ENCODE peak calls at places on chromosomes 2 and 18, in seven cellular contexts. Z is neural crest cell, E is omental fat pad, F is cardiac fibroblast, M is HFFc6, C is adrenal gland, D is WERI-Rb-1. P is an unnamed sample.

GRCh38 chr2:38572167-38572566 is 30.6 kb downstream of the HNRNPLL start:
- DNase-seq in E (peak), M (peak), D (no peak), F (peak), C (peak), Z (no peak), P (peak)

GRCh38 chr2:209322905-209323517 is 100.8 kb upstream of the MAP2 start:
- DNase-seq in D (no peak), M (no peak), C (no peak), E (no peak), F (no peak), Z (no peak), P (no peak)

GRCh38 chr18:55265130-55265675 is 305.9 kb upstream of the CCDC68 start:
- DNase-seq in E (no peak), F (no peak), M (no peak), D (no peak), Z (no peak), C (no peak), P (no peak)

GRCh38 chr2:230429513-230429912 is 13.5 kb downstream of the SP100 start:
- DNase-seq in Z (no peak), D (no peak), E (no peak), F (no peak), M (no peak), C (no peak), P (no peak)

GRCh38 chr2:203886579-203887230 is 19.1 kb downstream of the CTLA4 start:
- DNase-seq in D (no peak), F (no peak), C (no peak), M (no peak), E (no peak), Z (no peak), P (no peak)

GRCh38 chr18:52237551-52237950 is 102.4 kb upstream of the DCC start:
- DNase-seq in C (no peak), F (peak), D (no peak), Z (no peak), M (no peak), E (no peak), P (no peak)

GRCh38 chr18:47689386-47689785 is 241.1 kb downstream of the SMAD2 start:
- DNase-seq in C (no peak), F (no peak), M (no peak), E (no peak), D (no peak), Z (no peak), P (no peak)

GRCh38 chr18:12026562-12026961 is 45.3 kb downstream of the IMPA2 start:
- DNase-seq in E (no peak), F (no peak), D (no peak), Z (no peak), M (no peak), C (no peak), P (no peak)

GRCh38 chr2:24400207-24400907 is 40.0 kb upstream of the ITSN2 start:
- DNase-seq in Z (no peak), M (no peak), C (no peak), F (no peak), E (no peak), D (no peak), P (no peak)

GRCh38 chr18:47149457-47150028 is 757 bp downstream of the HDHD2 start:
- DNase-seq in M (no peak), E (no peak), Z (peak), D (no peak), C (peak), F (peak), P (no peak)

GRCh38 chr2:164879901-164880535 is 38.4 kb upstream of the COBLL1 start:
- DNase-seq in F (no peak), D (no peak), Z (no peak), C (no peak), M (peak), E (no peak), P (no peak)

GRCh38 chr2:46666044-46666662 is 186.8 kb downstream of the TMEM247 start:
- DNase-seq in M (no peak), E (no peak), Z (no peak), C (peak), F (peak), D (no peak), P (no peak)

GRCh38 chr2:197571622-197572271 is 55.9 kb downstream of the MOB4 start:
- DNase-seq in E (no peak), F (peak), M (peak), D (no peak), C (no peak), Z (no peak), P (peak)

GRCh38 chr2:85409719-85410583 is at the start of gene CAPG:
- DNase-seq in Z (no peak), F (no peak), E (no peak), M (no peak), C (no peak), D (no peak), P (no peak)

GRCh38 chr2:3639015-3639630 is 18.9 kb upstream of the ALLC start:
- DNase-seq in E (no peak), M (no peak), Z (no peak), D (no peak), F (no peak), C (no peak), P (no peak)

GRCh38 chr2:203718087-203718486 is 11.6 kb downstream of the CD28 start:
- DNase-seq in D (no peak), F (peak), E (no peak), M (no peak), C (peak), Z (no peak), P (no peak)

GRCh38 chr18:79914614-79915160 is 36.8 kb downstream of the SLC66A2 start:
- DNase-seq in Z (no peak), F (no peak), M (no peak), E (no peak), D (no peak), C (no peak), P (no peak)

GRCh38 chr2:137262600-137262999 is 497.3 kb downstream of the THSD7B start:
- DNase-seq in M (no peak), D (no peak), E (no peak), F (no peak), Z (no peak), C (no peak), P (no peak)

GRCh38 chr2:60602388-60602787 is 48.9 kb upstream of the BCL11A start:
- DNase-seq in Z (no peak), F (no peak), E (no peak), C (no peak), M (no peak), D (no peak), P (no peak)

GRCh38 chr2:64142817-64143153 is 1.4 kb downstream of the PELI1 start:
- DNase-seq in M (no peak), D (no peak), Z (no peak), C (no peak), F (no peak), E (no peak), P (no peak)

GRCh38 chr2:26848336-26849055 is 564 bp downstream of the DPYSL5 start:
- DNase-seq in C (no peak), M (no peak), Z (peak), D (peak), E (no peak), F (no peak), P (no peak)

GRCh38 chr2:227655454-227655853 is 11.2 kb upstream of the SCYGR5 start:
- DNase-seq in D (no peak), Z (no peak), F (peak), M (peak), E (no peak), C (peak), P (peak)

GRCh38 chr18:54100466-54100865 is 124.0 kb downstream of the MBD2 start:
- DNase-seq in F (no peak), M (no peak), E (no peak), Z (no peak), C (no peak), D (no peak), P (no peak)

GRCh38 chr2:126739093-126739492 is 83.1 kb downstream of the GYPC start:
- DNase-seq in D (no peak), C (no peak), F (no peak), Z (no peak), M (no peak), E (no peak), P (no peak)

GRCh38 chr18:45255142-45255890 is 360.0 kb upstream of the SLC14A2 start:
- DNase-seq in Z (no peak), D (no peak), M (peak), F (peak), E (no peak), C (no peak), P (peak)

GRCh38 chr2:127086800-127087737 is 19.9 kb downstream of the BIN1 start:
- DNase-seq in E (no peak), Z (peak), D (no peak), F (peak), C (peak), M (peak), P (no peak)

GRCh38 chr2:220847587-220847986 is 724.5 kb downstream of the EPHA4 start:
- DNase-seq in D (no peak), E (no peak), M (peak), F (peak), Z (no peak), C (no peak), P (peak)

GRCh38 chr18:70250781-70251180 is 38.1 kb upstream of the SOCS6 start:
- DNase-seq in E (no peak), C (no peak), M (no peak), D (no peak), F (no peak), Z (no peak), P (no peak)

GRCh38 chr18:36264283-36264682 is 33.2 kb upstream of the FHOD3 start:
- DNase-seq in E (no peak), C (no peak), M (no peak), D (no peak), F (no peak), Z (no peak), P (no peak)

GRCh38 chr2:43169987-43170732 is 56.2 kb downstream of the ZFP36L2 start:
- DNase-seq in F (no peak), D (peak), E (no peak), C (no peak), Z (peak), M (no peak), P (no peak)

GRCh38 chr2:127434515-127434914 is 16.3 kb downstream of the PROC start:
- DNase-seq in D (no peak), C (no peak), Z (no peak), E (no peak), M (no peak), F (no peak), P (no peak)

GRCh38 chr2:233072838-233073237 is 12.7 kb downstream of the INPP5D start:
- DNase-seq in E (no peak), M (no peak), D (no peak), Z (no peak), C (no peak), F (no peak), P (no peak)

GRCh38 chr2:170822885-170823799 is 6.5 kb downstream of the GAD1 start:
- DNase-seq in E (no peak), F (no peak), C (no peak), Z (peak), M (no peak), D (no peak), P (no peak)

GRCh38 chr2:10414000-10414451 is 34.1 kb downstream of the ODC1 start:
- DNase-seq in C (no peak), D (no peak), M (peak), E (no peak), Z (no peak), F (no peak), P (no peak)

DNA sequence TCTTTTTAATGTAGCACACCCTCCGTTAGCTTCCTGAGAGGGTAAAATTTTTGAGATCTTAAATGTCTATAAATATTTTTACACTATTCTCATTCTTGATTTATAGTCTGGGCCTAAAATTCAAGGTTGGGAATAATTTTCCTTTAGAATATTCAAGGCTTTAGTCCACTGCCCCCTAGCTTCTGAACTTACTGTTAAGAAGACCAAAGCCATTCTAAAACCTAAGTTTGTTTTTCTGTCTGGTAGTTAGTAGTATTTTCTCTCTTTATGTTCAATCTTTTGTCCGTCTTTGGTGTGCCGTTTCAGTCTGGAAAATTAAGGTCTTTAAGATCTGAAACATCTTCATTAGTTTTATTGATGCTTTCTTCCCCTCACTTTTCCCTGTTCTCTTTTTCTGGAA is 14.5 kb downstream of the OSBPL6 start:
- DNase-seq in D (no peak), F (peak), M (no peak), E (no peak), C (no peak), Z (no peak), P (no peak)
- TF ChIP-seq CTCF in D (no peak), F (peak), M (peak), E (no peak), C (peak), Z (peak), P (peak)

GRCh38 chr2:80510716-80511115 is 206.2 kb upstream of the LRRTM1 start:
- DNase-seq in E (no peak), Z (no peak), C (no peak), M (no peak), D (no peak), F (no peak), P (no peak)

GRCh38 chr2:80519699-80520291 is 215.2 kb upstream of the LRRTM1 start:
- DNase-seq in D (no peak), C (no peak), M (no peak), F (no peak), Z (no peak), E (no peak), P (no peak)

GRCh38 chr2:80517301-80517700 is 212.7 kb upstream of the LRRTM1 start:
- DNase-seq in D (no peak), C (no peak), Z (no peak), F (no peak), E (no peak), M (no peak), P (no peak)

GRCh38 chr2:80519121-80519643 is 214.6 kb upstream of the LRRTM1 start:
- DNase-seq in E (no peak), F (no peak), Z (no peak), D (no peak), M (no peak), C (no peak), P (no peak)

GRCh38 chr2:80515961-80516360 is 211.4 kb upstream of the LRRTM1 start:
- DNase-seq in D (no peak), M (no peak), C (no peak), F (no peak), E (no peak), Z (peak), P (no peak)
- TF ChIP-seq CTCF in D (no peak), M (no peak), C (no peak), F (no peak), E (no peak), Z (no peak), P (no peak)

GRCh38 chr2:74333896-74334586 is 9.2 kb downstream of the SLC4A5 start:
- DNase-seq in M (no peak), C (no peak), E (no peak), Z (no peak), D (no peak), F (no peak), P (no peak)

GRCh38 chr2:74328573-74328972 is 14.6 kb downstream of the SLC4A5 start:
- DNase-seq in C (no peak), D (no peak), E (no peak), M (no peak), Z (no peak), F (no peak), P (no peak)

GRCh38 chr2:74334931-74335333 is 8.3 kb downstream of the SLC4A5 start:
- DNase-seq in Z (peak), F (peak), D (peak), E (peak), C (peak), M (peak), P (peak)

GRCh38 chr2:74332550-74333174 is 10.6 kb downstream of the SLC4A5 start:
- DNase-seq in D (no peak), E (no peak), C (no peak), M (no peak), Z (no peak), F (no peak), P (no peak)

GRCh38 chr2:74333175-74333574 is 10.0 kb downstream of the SLC4A5 start:
- DNase-seq in E (no peak), M (peak), C (peak), F (peak), Z (no peak), D (peak), P (peak)
- TF ChIP-seq CTCF in E (no peak), M (peak), C (no peak), F (peak), Z (peak), D (peak), P (peak)

GRCh38 chr2:207768891-207769596 is 662 bp downstream of the FZD5 start:
- DNase-seq in M (no peak), E (no peak), C (peak), D (peak), F (peak), Z (no peak), P (no peak)

GRCh38 chr2:207770602-207771404 is 1.1 kb upstream of the FZD5 start:
- DNase-seq in Z (no peak), F (no peak), C (no peak), D (no peak), E (no peak), M (no peak), P (no peak)

GRCh38 chr2:207772844-207773205 is 3.1 kb upstream of the FZD5 start:
- DNase-seq in Z (no peak), M (no peak), D (no peak), F (no peak), C (no peak), E (no peak), P (no peak)

GRCh38 chr2:207772081-207772843 is 2.6 kb upstream of the FZD5 start:
- DNase-seq in C (peak), D (no peak), F (peak), E (no peak), Z (no peak), M (no peak), P (no peak)

DNA sequence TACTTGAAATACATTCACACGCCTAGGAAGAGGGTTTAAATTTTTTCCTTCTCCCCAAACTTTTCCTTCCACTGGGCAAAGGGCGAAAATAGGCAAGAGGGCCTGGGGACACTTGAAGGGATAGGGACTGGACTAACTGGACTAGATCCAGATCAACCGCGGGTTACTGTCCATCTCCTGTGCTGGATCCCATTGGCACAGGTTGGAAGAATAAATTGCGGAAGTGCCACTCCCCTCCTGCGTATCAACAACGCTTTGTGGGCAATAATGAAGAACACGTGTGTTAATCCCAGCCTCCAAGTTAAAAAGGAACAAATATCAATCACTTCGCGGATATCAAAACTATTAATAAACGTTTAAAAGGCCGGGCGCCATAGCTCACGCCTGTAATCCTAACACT is 1.7 kb upstream of the FZD5 start:
- DNase-seq in D (no peak), C (no peak), M (no peak), Z (no peak), F (no peak), E (no peak), P (no peak)
- TF ChIP-seq CTCF in D (no peak), C (no peak), M (no peak), Z (no peak), F (no peak), E (no peak), P (no peak)

GRCh38 chr2:218618102-218618860 is 10.6 kb downstream of the PLCD4 start:
- DNase-seq in D (peak), E (no peak), M (peak), Z (no peak), C (no peak), F (no peak), P (no peak)
- TF ChIP-seq CTCF in D (peak), E (no peak), M (no peak), Z (no peak), C (no peak), F (no peak), P (no peak)

DNA sequence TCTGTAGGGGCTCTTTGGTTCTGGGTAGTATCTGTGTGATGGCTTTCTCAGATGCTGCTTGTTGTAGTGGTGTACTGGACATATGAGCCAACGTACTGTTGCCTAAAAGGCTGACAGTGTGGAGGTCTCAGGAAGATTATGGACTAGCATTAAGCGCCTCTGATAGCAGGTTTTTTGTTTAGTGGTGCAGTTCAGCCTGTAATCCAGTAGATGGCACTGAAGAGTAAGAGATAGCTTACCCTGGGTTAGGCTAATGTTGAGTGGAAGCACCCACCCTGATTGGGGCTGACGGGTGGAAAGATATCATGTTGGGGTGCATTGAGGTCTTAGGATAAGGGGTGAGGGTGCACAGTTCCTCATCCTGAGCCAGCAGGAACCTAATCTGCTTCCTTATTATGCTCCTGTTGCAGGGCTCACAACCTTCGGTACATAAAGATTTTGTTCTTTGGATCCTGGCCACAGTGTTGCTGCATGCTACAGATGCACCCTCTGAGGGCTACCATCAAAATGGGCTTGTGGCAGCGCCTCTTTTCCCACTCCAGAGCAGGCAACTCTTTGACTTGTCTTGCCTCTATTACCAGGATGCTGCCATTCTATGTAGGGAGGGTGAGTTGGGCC is 79.6 kb downstream of the MSTN start:
- DNase-seq in E (no peak), Z (no peak), D (peak), F (peak), M (no peak), C (no peak), P (no peak)
- TF ChIP-seq CTCF in E (no peak), Z (peak), D (peak), F (peak), M (peak), C (no peak), P (peak)

DNA sequence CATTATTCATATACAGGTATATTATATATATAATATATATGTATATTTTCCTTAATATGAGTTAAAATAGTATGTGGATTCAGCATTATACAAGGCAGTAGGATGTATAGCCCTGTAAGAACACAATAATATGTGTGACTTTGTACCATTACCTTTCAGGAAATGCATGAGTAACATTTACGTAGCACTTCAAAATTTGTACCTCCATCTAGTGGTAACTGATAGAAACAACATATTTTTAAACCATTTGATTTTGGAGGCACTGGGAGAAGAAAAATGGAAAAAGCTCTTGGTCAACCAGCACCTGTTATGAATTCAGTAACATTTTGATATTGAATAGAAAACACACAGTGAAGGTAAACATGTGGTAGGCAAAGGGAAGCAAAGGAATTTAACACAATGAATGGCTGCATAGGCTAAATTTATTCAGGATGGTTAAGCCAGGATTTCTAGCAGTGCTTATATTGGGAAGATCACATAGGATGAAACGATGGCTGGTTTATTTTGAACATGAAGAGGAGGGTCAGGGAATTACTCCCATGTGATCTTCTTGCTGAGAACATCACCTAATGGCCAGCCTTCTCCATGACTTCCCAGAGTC is 565.5 kb downstream of the CCDC85A start:
- DNase-seq in D (no peak), E (no peak), M (peak), C (no peak), Z (no peak), F (peak), P (no peak)
- TF ChIP-seq CTCF in D (no peak), E (no peak), M (peak), C (peak), Z (peak), F (peak), P (peak)

P was measured in AG09319.